ENCODE peak calls at places on chromosomes 13 and 19, in five cellular contexts. One of them, this sample, is unnamed.

GRCh38 chr13:99703908-99704307 is 202.6 kb downstream of the TM9SF2 start:
- DNase-seq in AG09319: no peak
- DNase-seq in tibial nerve: no peak
- DNase-seq in endothelial cell of umbilical vein: no peak
- DNase-seq in cardiac fibroblast: no peak
- DNase-seq in this sample: no peak

GRCh38 chr13:20796791-20797513 is 23.2 kb upstream of the EEF1AKMT1 start:
- DNase-seq in AG09319: no peak
- DNase-seq in endothelial cell of umbilical vein: peak; percentile 86
- DNase-seq in tibial nerve: no peak
- DNase-seq in cardiac fibroblast: no peak
- DNase-seq in this sample: no peak

GRCh38 chr13:45834411-45834994 is 17.1 kb downstream of the SIAH3 start:
- DNase-seq in endothelial cell of umbilical vein: no peak
- DNase-seq in cardiac fibroblast: no peak
- DNase-seq in AG09319: no peak
- DNase-seq in tibial nerve: no peak
- DNase-seq in this sample: no peak

GRCh38 chr19:34556500-34556899 is 74.9 kb downstream of the WTIP start:
- DNase-seq in AG09319: no peak
- DNase-seq in tibial nerve: no peak
- DNase-seq in cardiac fibroblast: peak; percentile 83
- DNase-seq in endothelial cell of umbilical vein: peak; percentile 8
- DNase-seq in this sample: no peak

GRCh38 chr13:111049791-111050538 is 65.1 kb upstream of the ARHGEF7 start:
- DNase-seq in endothelial cell of umbilical vein: peak; percentile 24
- DNase-seq in tibial nerve: peak; percentile 29
- DNase-seq in cardiac fibroblast: peak; percentile 49
- DNase-seq in AG09319: no peak
- DNase-seq in this sample: no peak

GRCh38 chr13:48477191-48477855 is 55.6 kb downstream of the RCBTB2 start:
- DNase-seq in AG09319: no peak
- DNase-seq in endothelial cell of umbilical vein: no peak
- DNase-seq in cardiac fibroblast: no peak
- DNase-seq in tibial nerve: no peak
- DNase-seq in this sample: no peak

GRCh38 chr19:55537741-55538111 is 793 bp upstream of the SBK2 start:
- DNase-seq in tibial nerve: no peak
- DNase-seq in endothelial cell of umbilical vein: no peak
- DNase-seq in cardiac fibroblast: no peak
- DNase-seq in AG09319: no peak
- DNase-seq in this sample: no peak

GRCh38 chr13:108594153-108594552 is 35.3 kb upstream of the MYO16 start:
- DNase-seq in tibial nerve: no peak
- DNase-seq in AG09319: no peak
- DNase-seq in cardiac fibroblast: no peak
- DNase-seq in endothelial cell of umbilical vein: no peak
- DNase-seq in this sample: no peak

GRCh38 chr19:13008926-13009787 is 13.9 kb downstream of the NFIX start:
- DNase-seq in AG09319: no peak
- DNase-seq in cardiac fibroblast: no peak
- DNase-seq in tibial nerve: no peak
- DNase-seq in endothelial cell of umbilical vein: no peak
- DNase-seq in this sample: no peak

GRCh38 chr13:47159853-47160550 is 263.1 kb upstream of the HTR2A start:
- DNase-seq in AG09319: no peak
- DNase-seq in tibial nerve: no peak
- DNase-seq in cardiac fibroblast: no peak
- DNase-seq in endothelial cell of umbilical vein: no peak
- DNase-seq in this sample: no peak

GRCh38 chr13:110319774-110320509 is 12.9 kb downstream of the COL4A2 start:
- DNase-seq in AG09319: no peak
- DNase-seq in cardiac fibroblast: peak; percentile 86
- DNase-seq in endothelial cell of umbilical vein: peak; percentile 87
- DNase-seq in tibial nerve: no peak
- DNase-seq in this sample: no peak

GRCh38 chr19:3526507-3527244 is 12.3 kb upstream of the TEKTIP1 start:
- DNase-seq in cardiac fibroblast: no peak
- DNase-seq in endothelial cell of umbilical vein: no peak
- DNase-seq in tibial nerve: no peak
- DNase-seq in AG09319: no peak
- DNase-seq in this sample: no peak
- TF ChIP-seq CTCF in cardiac fibroblast: peak; percentile 18
- TF ChIP-seq CTCF in endothelial cell of umbilical vein: no peak
- TF ChIP-seq CTCF in tibial nerve: no peak
- TF ChIP-seq CTCF in AG09319: no peak
- TF ChIP-seq CTCF in this sample: no peak

DNA sequence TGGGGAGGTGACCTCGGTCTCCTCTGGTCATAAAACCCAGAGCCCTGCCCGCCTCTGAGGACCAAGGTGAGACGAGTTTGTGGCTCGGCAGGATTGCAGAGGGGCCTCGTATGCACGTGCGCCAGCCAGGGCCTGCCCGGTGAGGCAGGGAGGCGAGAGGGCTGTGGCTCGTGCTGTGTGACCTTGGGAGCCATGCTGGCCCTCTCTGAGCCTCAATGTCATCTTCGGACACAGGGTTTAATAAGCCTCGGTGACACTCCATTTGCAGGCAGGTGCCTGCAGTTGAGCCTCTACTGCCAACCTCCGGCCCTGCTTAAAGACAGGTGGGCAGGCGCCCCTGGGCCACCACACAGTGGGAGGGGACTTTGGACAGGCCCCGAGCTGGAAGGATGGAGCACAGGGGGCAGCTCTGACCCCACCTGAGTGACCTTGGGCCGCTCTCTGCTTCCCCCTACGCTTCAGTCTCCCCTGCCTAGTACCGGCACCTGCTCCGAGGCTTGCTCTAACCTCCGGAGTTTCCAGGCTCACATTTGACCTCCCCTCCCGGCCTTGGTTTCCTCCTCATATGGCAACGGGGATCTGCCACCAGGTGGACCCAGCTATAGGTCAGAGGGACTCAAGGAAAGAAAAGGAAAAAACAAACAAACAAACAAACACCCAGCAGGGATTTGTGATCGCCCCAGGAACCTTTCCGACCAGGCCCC is 3.2 kb downstream of the ZBTB7A start:
- DNase-seq in tibial nerve: no peak
- DNase-seq in AG09319: no peak
- DNase-seq in cardiac fibroblast: no peak
- DNase-seq in endothelial cell of umbilical vein: peak; percentile 22
- DNase-seq in this sample: no peak
- TF ChIP-seq CTCF in tibial nerve: no peak
- TF ChIP-seq CTCF in AG09319: no peak
- TF ChIP-seq CTCF in cardiac fibroblast: peak; percentile 17
- TF ChIP-seq CTCF in endothelial cell of umbilical vein: no peak
- TF ChIP-seq CTCF in this sample: no peak

DNA sequence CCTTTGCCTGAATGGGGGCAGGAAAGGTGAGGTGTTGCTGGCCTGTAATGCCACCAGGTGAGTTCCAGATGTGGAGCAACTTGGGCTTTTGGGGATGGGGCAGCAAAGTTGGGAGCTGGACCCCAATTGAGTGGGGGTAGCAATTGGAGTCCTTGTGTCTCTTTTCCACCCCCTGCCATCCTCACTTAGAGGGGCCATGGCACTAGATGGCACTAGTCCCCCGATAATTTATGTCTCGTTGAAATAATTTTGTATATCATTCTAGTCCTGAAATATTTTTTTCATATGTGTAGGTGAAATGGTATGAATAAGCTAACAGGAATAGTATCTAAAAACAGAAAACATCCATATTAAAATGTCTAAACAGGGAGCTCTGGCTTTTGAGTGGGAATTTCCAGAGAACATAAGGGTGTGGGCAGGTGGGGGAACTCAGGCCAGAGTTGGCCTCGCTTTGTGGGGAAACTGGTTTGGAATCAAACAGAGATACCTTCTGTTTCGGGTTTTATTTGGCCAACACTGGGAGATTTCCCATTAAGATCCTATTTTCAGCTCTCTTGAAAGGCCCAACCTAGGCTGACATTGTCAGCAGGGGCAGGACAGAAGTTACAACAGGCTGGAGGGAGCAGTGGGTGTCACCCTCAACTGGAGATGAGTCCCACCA is 3.4 kb downstream of the ZNF576 start:
- DNase-seq in tibial nerve: no peak
- DNase-seq in endothelial cell of umbilical vein: no peak
- DNase-seq in AG09319: no peak
- DNase-seq in cardiac fibroblast: no peak
- DNase-seq in this sample: no peak
- TF ChIP-seq CTCF in tibial nerve: peak; percentile 14
- TF ChIP-seq CTCF in endothelial cell of umbilical vein: no peak
- TF ChIP-seq CTCF in AG09319: no peak
- TF ChIP-seq CTCF in cardiac fibroblast: no peak
- TF ChIP-seq CTCF in this sample: no peak

DNA sequence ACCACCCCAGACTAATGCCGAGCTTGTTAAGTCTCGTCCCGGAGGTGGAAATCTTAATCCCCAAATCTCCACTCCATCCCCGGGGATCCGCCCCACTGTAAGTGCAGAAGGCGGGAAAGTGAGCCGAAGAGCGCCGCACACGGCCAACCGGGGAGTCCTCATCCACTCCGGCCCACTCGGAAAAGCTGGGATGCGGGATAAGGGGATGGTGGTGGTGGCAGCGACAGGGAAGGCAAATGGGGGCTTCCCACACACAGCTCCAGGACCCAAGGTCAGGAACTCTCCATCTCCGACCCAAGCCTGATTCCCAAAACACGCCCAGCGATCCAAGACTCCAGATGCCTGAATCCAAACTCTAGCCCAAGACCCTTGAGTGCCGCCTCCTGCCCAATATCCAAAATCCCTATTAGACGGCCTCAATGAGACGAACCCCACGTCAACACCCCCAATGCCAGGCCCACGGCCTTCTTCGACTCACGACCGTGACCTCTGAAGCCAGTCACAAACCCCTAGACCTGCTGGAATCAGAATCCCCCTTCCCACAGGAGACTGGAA is 481 bp downstream of the FBL start:
- DNase-seq in tibial nerve: no peak
- DNase-seq in endothelial cell of umbilical vein: no peak
- DNase-seq in cardiac fibroblast: peak; percentile 37
- DNase-seq in AG09319: peak; percentile 5
- DNase-seq in this sample: no peak
- TF ChIP-seq CTCF in tibial nerve: no peak
- TF ChIP-seq CTCF in endothelial cell of umbilical vein: no peak
- TF ChIP-seq CTCF in cardiac fibroblast: peak; percentile 23
- TF ChIP-seq CTCF in AG09319: peak; percentile 33
- TF ChIP-seq CTCF in this sample: no peak

GRCh38 chr13:72651196-72651595 is 76.2 kb downstream of the MZT1 start:
- DNase-seq in cardiac fibroblast: peak; percentile 5
- DNase-seq in AG09319: no peak
- DNase-seq in tibial nerve: no peak
- DNase-seq in endothelial cell of umbilical vein: no peak
- DNase-seq in this sample: no peak
- TF ChIP-seq CTCF in cardiac fibroblast: peak; percentile 10
- TF ChIP-seq CTCF in AG09319: peak; percentile 5
- TF ChIP-seq CTCF in tibial nerve: no peak
- TF ChIP-seq CTCF in endothelial cell of umbilical vein: no peak
- TF ChIP-seq CTCF in this sample: no peak